ENCODE peak calls at places on chromosomes 7 and 10, in nine cellular contexts. One of them, this sample, is unnamed.

GRCh38 chr10:124575107-124576035 is 113.7 kb downstream of the LHPP start:
- DNase-seq in effector memory CD4-positive, alpha-beta T cell: no peak
- DNase-seq in AG04449: no peak
- DNase-seq in upper lobe of right lung: peak; percentile 40
- DNase-seq in CD8-positive, alpha-beta T cell: no peak
- DNase-seq in BJ: no peak
- DNase-seq in IMR-90: no peak
- DNase-seq in suprapubic skin: peak; percentile 50
- DNase-seq in Karpas-422: no peak
- DNase-seq in this sample: no peak

GRCh38 chr7:47327306-47327697 is 254.6 kb downstream of the TNS3 start:
- DNase-seq in IMR-90: peak; percentile 36
- DNase-seq in suprapubic skin: no peak
- DNase-seq in BJ: no peak
- DNase-seq in Karpas-422: no peak
- DNase-seq in upper lobe of right lung: no peak
- DNase-seq in effector memory CD4-positive, alpha-beta T cell: no peak
- DNase-seq in CD8-positive, alpha-beta T cell: no peak
- DNase-seq in AG04449: no peak
- DNase-seq in this sample: no peak

GRCh38 chr7:54743580-54743979 is 15.4 kb downstream of the SEC61G start:
- DNase-seq in Karpas-422: no peak
- DNase-seq in AG04449: no peak
- DNase-seq in suprapubic skin: no peak
- DNase-seq in BJ: no peak
- DNase-seq in CD8-positive, alpha-beta T cell: no peak
- DNase-seq in IMR-90: peak; percentile 24
- DNase-seq in upper lobe of right lung: no peak
- DNase-seq in effector memory CD4-positive, alpha-beta T cell: no peak
- DNase-seq in this sample: no peak

GRCh38 chr10:131946321-131946751 is 35.4 kb downstream of the BNIP3 start:
- DNase-seq in CD8-positive, alpha-beta T cell: no peak
- DNase-seq in BJ: peak; percentile 41
- DNase-seq in upper lobe of right lung: peak; percentile 47
- DNase-seq in AG04449: peak; percentile 47
- DNase-seq in Karpas-422: no peak
- DNase-seq in effector memory CD4-positive, alpha-beta T cell: no peak
- DNase-seq in IMR-90: peak; percentile 91
- DNase-seq in suprapubic skin: no peak
- DNase-seq in this sample: no peak

GRCh38 chr10:13555884-13556529 is 27.2 kb upstream of the BEND7 start:
- DNase-seq in BJ: no peak
- DNase-seq in suprapubic skin: no peak
- DNase-seq in upper lobe of right lung: no peak
- DNase-seq in effector memory CD4-positive, alpha-beta T cell: no peak
- DNase-seq in CD8-positive, alpha-beta T cell: no peak
- DNase-seq in IMR-90: no peak
- DNase-seq in Karpas-422: no peak
- DNase-seq in AG04449: no peak
- DNase-seq in this sample: no peak

GRCh38 chr7:112739436-112740180 is 50.6 kb downstream of the TMEM168 start:
- DNase-seq in suprapubic skin: no peak
- DNase-seq in CD8-positive, alpha-beta T cell: no peak
- DNase-seq in effector memory CD4-positive, alpha-beta T cell: no peak
- DNase-seq in upper lobe of right lung: no peak
- DNase-seq in AG04449: no peak
- DNase-seq in BJ: no peak
- DNase-seq in Karpas-422: no peak
- DNase-seq in IMR-90: no peak
- DNase-seq in this sample: no peak

GRCh38 chr7:121081327-121081936 is 92.9 kb downstream of the CPED1 start:
- DNase-seq in IMR-90: peak; percentile 85
- DNase-seq in suprapubic skin: no peak
- DNase-seq in Karpas-422: peak; percentile 83
- DNase-seq in upper lobe of right lung: no peak
- DNase-seq in CD8-positive, alpha-beta T cell: no peak
- DNase-seq in BJ: peak; percentile 28
- DNase-seq in AG04449: peak; percentile 31
- DNase-seq in effector memory CD4-positive, alpha-beta T cell: no peak
- DNase-seq in this sample: peak; percentile 39

GRCh38 chr7:126689037-126689436 is 563.7 kb downstream of the GRM8 start:
- DNase-seq in Karpas-422: no peak
- DNase-seq in CD8-positive, alpha-beta T cell: no peak
- DNase-seq in effector memory CD4-positive, alpha-beta T cell: no peak
- DNase-seq in AG04449: peak; percentile 41
- DNase-seq in upper lobe of right lung: no peak
- DNase-seq in BJ: no peak
- DNase-seq in suprapubic skin: no peak
- DNase-seq in IMR-90: no peak
- DNase-seq in this sample: no peak

GRCh38 chr7:132654150-132654549 is 77.9 kb upstream of the PLXNA4 start:
- DNase-seq in IMR-90: no peak
- DNase-seq in effector memory CD4-positive, alpha-beta T cell: no peak
- DNase-seq in BJ: no peak
- DNase-seq in suprapubic skin: no peak
- DNase-seq in upper lobe of right lung: no peak
- DNase-seq in AG04449: no peak
- DNase-seq in CD8-positive, alpha-beta T cell: peak; percentile 31
- DNase-seq in Karpas-422: peak; percentile 80
- DNase-seq in this sample: peak; percentile 70

GRCh38 chr10:22630229-22631174 is 83.9 kb downstream of the PIP4K2A start:
- DNase-seq in Karpas-422: peak; percentile 58
- DNase-seq in IMR-90: peak; percentile 67
- DNase-seq in suprapubic skin: no peak
- DNase-seq in CD8-positive, alpha-beta T cell: no peak
- DNase-seq in upper lobe of right lung: no peak
- DNase-seq in BJ: no peak
- DNase-seq in AG04449: peak; percentile 4
- DNase-seq in effector memory CD4-positive, alpha-beta T cell: peak; percentile 34
- DNase-seq in this sample: peak; percentile 55

GRCh38 chr10:106559442-106559841 is 605.1 kb downstream of the SORCS1 start:
- DNase-seq in CD8-positive, alpha-beta T cell: no peak
- DNase-seq in upper lobe of right lung: no peak
- DNase-seq in effector memory CD4-positive, alpha-beta T cell: no peak
- DNase-seq in IMR-90: peak; percentile 81
- DNase-seq in Karpas-422: no peak
- DNase-seq in suprapubic skin: no peak
- DNase-seq in AG04449: no peak
- DNase-seq in BJ: no peak
- DNase-seq in this sample: no peak

GRCh38 chr7:105760549-105761447 is 115.6 kb downstream of the ATXN7L1 start:
- DNase-seq in BJ: no peak
- DNase-seq in AG04449: no peak
- DNase-seq in suprapubic skin: no peak
- DNase-seq in CD8-positive, alpha-beta T cell: peak; percentile 59
- DNase-seq in effector memory CD4-positive, alpha-beta T cell: peak; percentile 11
- DNase-seq in upper lobe of right lung: no peak
- DNase-seq in IMR-90: peak; percentile 47
- DNase-seq in Karpas-422: no peak
- DNase-seq in this sample: peak; percentile 57

GRCh38 chr7:20350996-20351692 is 20.4 kb downstream of the ITGB8 start:
- DNase-seq in AG04449: no peak
- DNase-seq in upper lobe of right lung: no peak
- DNase-seq in suprapubic skin: no peak
- DNase-seq in Karpas-422: no peak
- DNase-seq in CD8-positive, alpha-beta T cell: no peak
- DNase-seq in IMR-90: no peak
- DNase-seq in effector memory CD4-positive, alpha-beta T cell: no peak
- DNase-seq in BJ: no peak
- DNase-seq in this sample: no peak

GRCh38 chr7:5557920-5558401 is 134.3 kb upstream of the TNRC18 start:
- DNase-seq in suprapubic skin: peak; percentile 78
- DNase-seq in IMR-90: peak; percentile 11
- DNase-seq in CD8-positive, alpha-beta T cell: no peak
- DNase-seq in AG04449: no peak
- DNase-seq in upper lobe of right lung: peak; percentile 89
- DNase-seq in effector memory CD4-positive, alpha-beta T cell: no peak
- DNase-seq in Karpas-422: peak; percentile 62
- DNase-seq in BJ: no peak
- DNase-seq in this sample: no peak

GRCh38 chr7:83739527-83739926 is 90.6 kb upstream of the SEMA3E start:
- DNase-seq in suprapubic skin: no peak
- DNase-seq in IMR-90: no peak
- DNase-seq in BJ: no peak
- DNase-seq in AG04449: no peak
- DNase-seq in CD8-positive, alpha-beta T cell: no peak
- DNase-seq in effector memory CD4-positive, alpha-beta T cell: no peak
- DNase-seq in upper lobe of right lung: no peak
- DNase-seq in Karpas-422: no peak
- DNase-seq in this sample: peak; percentile 29

GRCh38 chr10:114397651-114398145 is 6.6 kb downstream of the AFAP1L2 start:
- DNase-seq in AG04449: no peak
- DNase-seq in upper lobe of right lung: no peak
- DNase-seq in effector memory CD4-positive, alpha-beta T cell: no peak
- DNase-seq in BJ: no peak
- DNase-seq in IMR-90: no peak
- DNase-seq in suprapubic skin: no peak
- DNase-seq in Karpas-422: no peak
- DNase-seq in CD8-positive, alpha-beta T cell: no peak
- DNase-seq in this sample: peak; percentile 62

GRCh38 chr7:135761751-135762488 is 13.3 kb upstream of the FAM180A start:
- DNase-seq in CD8-positive, alpha-beta T cell: no peak
- DNase-seq in AG04449: no peak
- DNase-seq in suprapubic skin: no peak
- DNase-seq in Karpas-422: no peak
- DNase-seq in BJ: no peak
- DNase-seq in IMR-90: peak; percentile 59
- DNase-seq in effector memory CD4-positive, alpha-beta T cell: no peak
- DNase-seq in upper lobe of right lung: no peak
- DNase-seq in this sample: peak; percentile 25

GRCh38 chr7:46244752-46245151 is 323.7 kb upstream of the IGFBP3 start:
- DNase-seq in Karpas-422: no peak
- DNase-seq in IMR-90: peak; percentile 59
- DNase-seq in upper lobe of right lung: no peak
- DNase-seq in CD8-positive, alpha-beta T cell: no peak
- DNase-seq in BJ: no peak
- DNase-seq in effector memory CD4-positive, alpha-beta T cell: no peak
- DNase-seq in AG04449: peak; percentile 63
- DNase-seq in suprapubic skin: no peak
- DNase-seq in this sample: no peak

GRCh38 chr7:81161459-81162075 is 242.7 kb upstream of the SEMA3C start:
- DNase-seq in Karpas-422: no peak
- DNase-seq in IMR-90: peak; percentile 98
- DNase-seq in upper lobe of right lung: no peak
- DNase-seq in CD8-positive, alpha-beta T cell: no peak
- DNase-seq in BJ: peak; percentile 80
- DNase-seq in AG04449: peak; percentile 72
- DNase-seq in suprapubic skin: no peak
- DNase-seq in effector memory CD4-positive, alpha-beta T cell: no peak
- DNase-seq in this sample: no peak

GRCh38 chr7:82566752-82567151 is 123.2 kb upstream of the CACNA2D1 start:
- DNase-seq in suprapubic skin: no peak
- DNase-seq in BJ: no peak
- DNase-seq in AG04449: no peak
- DNase-seq in Karpas-422: no peak
- DNase-seq in CD8-positive, alpha-beta T cell: no peak
- DNase-seq in upper lobe of right lung: peak; percentile 64
- DNase-seq in effector memory CD4-positive, alpha-beta T cell: no peak
- DNase-seq in IMR-90: no peak
- DNase-seq in this sample: no peak

GRCh38 chr7:82559203-82559805 is 115.7 kb upstream of the CACNA2D1 start:
- DNase-seq in Karpas-422: no peak
- DNase-seq in upper lobe of right lung: no peak
- DNase-seq in BJ: no peak
- DNase-seq in AG04449: no peak
- DNase-seq in effector memory CD4-positive, alpha-beta T cell: no peak
- DNase-seq in CD8-positive, alpha-beta T cell: no peak
- DNase-seq in IMR-90: no peak
- DNase-seq in suprapubic skin: no peak
- DNase-seq in this sample: no peak

GRCh38 chr7:82567356-82567755 is 123.8 kb upstream of the CACNA2D1 start:
- DNase-seq in AG04449: no peak
- DNase-seq in Karpas-422: no peak
- DNase-seq in BJ: no peak
- DNase-seq in suprapubic skin: no peak
- DNase-seq in effector memory CD4-positive, alpha-beta T cell: no peak
- DNase-seq in IMR-90: no peak
- DNase-seq in upper lobe of right lung: no peak
- DNase-seq in CD8-positive, alpha-beta T cell: no peak
- DNase-seq in this sample: no peak

GRCh38 chr7:82567841-82568240 is 124.3 kb upstream of the CACNA2D1 start:
- DNase-seq in AG04449: no peak
- DNase-seq in BJ: no peak
- DNase-seq in IMR-90: no peak
- DNase-seq in Karpas-422: no peak
- DNase-seq in CD8-positive, alpha-beta T cell: no peak
- DNase-seq in suprapubic skin: no peak
- DNase-seq in upper lobe of right lung: no peak
- DNase-seq in effector memory CD4-positive, alpha-beta T cell: no peak
- DNase-seq in this sample: no peak

GRCh38 chr7:82562716-82563404 is 119.3 kb upstream of the CACNA2D1 start:
- DNase-seq in Karpas-422: no peak
- DNase-seq in upper lobe of right lung: no peak
- DNase-seq in BJ: peak; percentile 49
- DNase-seq in CD8-positive, alpha-beta T cell: no peak
- DNase-seq in effector memory CD4-positive, alpha-beta T cell: no peak
- DNase-seq in IMR-90: peak; percentile 76
- DNase-seq in suprapubic skin: no peak
- DNase-seq in AG04449: peak; percentile 37
- DNase-seq in this sample: no peak
- H3K4me3 ChIP-seq in Karpas-422: no peak overlapping the region
- H3K4me3 ChIP-seq in upper lobe of right lung: no peak overlapping the region
- H3K4me3 ChIP-seq in BJ: no peak overlapping the region
- H3K4me3 ChIP-seq in CD8-positive, alpha-beta T cell: no peak overlapping the region
- H3K4me3 ChIP-seq in effector memory CD4-positive, alpha-beta T cell: no peak overlapping the region
- H3K4me3 ChIP-seq in IMR-90: no peak overlapping the region
- H3K4me3 ChIP-seq in suprapubic skin: no peak overlapping the region
- H3K4me3 ChIP-seq in AG04449: no peak overlapping the region
- H3K4me3 ChIP-seq in this sample: no peak overlapping the region

GRCh38 chr7:29091722-29092121 is 54.6 kb downstream of the CPVL start:
- DNase-seq in AG04449: no peak
- DNase-seq in suprapubic skin: no peak
- DNase-seq in Karpas-422: no peak
- DNase-seq in upper lobe of right lung: no peak
- DNase-seq in CD8-positive, alpha-beta T cell: no peak
- DNase-seq in IMR-90: no peak
- DNase-seq in effector memory CD4-positive, alpha-beta T cell: no peak
- DNase-seq in BJ: no peak
- DNase-seq in this sample: no peak
- H3K4me3 ChIP-seq in AG04449: no peak overlapping the region
- H3K4me3 ChIP-seq in suprapubic skin: peak overlapping the region; percentile 26
- H3K4me3 ChIP-seq in Karpas-422: peak overlapping the region; percentile 56
- H3K4me3 ChIP-seq in upper lobe of right lung: peak overlapping the region; percentile 37
- H3K4me3 ChIP-seq in CD8-positive, alpha-beta T cell: no peak overlapping the region
- H3K4me3 ChIP-seq in IMR-90: peak overlapping the region; percentile 49
- H3K4me3 ChIP-seq in effector memory CD4-positive, alpha-beta T cell: peak overlapping the region; percentile 4
- H3K4me3 ChIP-seq in BJ: peak overlapping the region; percentile 19
- H3K4me3 ChIP-seq in this sample: no peak overlapping the region

GRCh38 chr7:2802082-2802481 is 42.0 kb downstream of the GNA12 start:
- DNase-seq in upper lobe of right lung: no peak
- DNase-seq in AG04449: no peak
- DNase-seq in IMR-90: peak; percentile 70
- DNase-seq in Karpas-422: no peak
- DNase-seq in suprapubic skin: no peak
- DNase-seq in BJ: no peak
- DNase-seq in effector memory CD4-positive, alpha-beta T cell: no peak
- DNase-seq in CD8-positive, alpha-beta T cell: no peak
- DNase-seq in this sample: no peak
- H3K4me3 ChIP-seq in upper lobe of right lung: no peak overlapping the region
- H3K4me3 ChIP-seq in AG04449: no peak overlapping the region
- H3K4me3 ChIP-seq in IMR-90: no peak overlapping the region
- H3K4me3 ChIP-seq in Karpas-422: no peak overlapping the region
- H3K4me3 ChIP-seq in suprapubic skin: no peak overlapping the region
- H3K4me3 ChIP-seq in BJ: no peak overlapping the region
- H3K4me3 ChIP-seq in effector memory CD4-positive, alpha-beta T cell: no peak overlapping the region
- H3K4me3 ChIP-seq in CD8-positive, alpha-beta T cell: no peak overlapping the region
- H3K4me3 ChIP-seq in this sample: no peak overlapping the region

GRCh38 chr10:28839600-28840007 is 162.3 kb downstream of the BAMBI start:
- DNase-seq in suprapubic skin: no peak
- DNase-seq in effector memory CD4-positive, alpha-beta T cell: no peak
- DNase-seq in Karpas-422: no peak
- DNase-seq in AG04449: no peak
- DNase-seq in upper lobe of right lung: no peak
- DNase-seq in CD8-positive, alpha-beta T cell: no peak
- DNase-seq in IMR-90: peak; percentile 79
- DNase-seq in BJ: no peak
- DNase-seq in this sample: no peak
- H3K4me3 ChIP-seq in suprapubic skin: no peak overlapping the region
- H3K4me3 ChIP-seq in effector memory CD4-positive, alpha-beta T cell: no peak overlapping the region
- H3K4me3 ChIP-seq in Karpas-422: no peak overlapping the region
- H3K4me3 ChIP-seq in AG04449: no peak overlapping the region
- H3K4me3 ChIP-seq in upper lobe of right lung: no peak overlapping the region
- H3K4me3 ChIP-seq in CD8-positive, alpha-beta T cell: no peak overlapping the region
- H3K4me3 ChIP-seq in IMR-90: no peak overlapping the region
- H3K4me3 ChIP-seq in BJ: no peak overlapping the region
- H3K4me3 ChIP-seq in this sample: no peak overlapping the region

This sample was measured in Jurkat, Clone E6-1.